ENCODE peak calls at places on chromosomes 4 and X, in seven cellular contexts. X is HCT116, W is HepG2, V is H1, A is GM12878, P is endothelial cell of umbilical vein, H is GM23338. O is an unnamed sample.

GRCh38 chrX:114798902-114799301 is 215.0 kb downstream of the HTR2C start:
- DNase-seq in X (peak), W (no peak), V (no peak), A (no peak), P (no peak), H (no peak), O (no peak)

GRCh38 chr4:53553486-53554210 is 37.6 kb downstream of the LNX1 start:
- DNase-seq in X (no peak), W (no peak), V (no peak), A (no peak), P (no peak), H (no peak), O (no peak)

GRCh38 chr4:167826281-167826680 is 266.1 kb upstream of the ANXA10 start:
- DNase-seq in X (no peak), W (no peak), V (no peak), A (no peak), P (peak), H (no peak), O (no peak)

GRCh38 chrX:118975831-118976598 is 1.6 kb downstream of the LONRF3 start:
- DNase-seq in X (no peak), W (peak), V (no peak), A (no peak), P (peak), H (peak), O (no peak)

GRCh38 chrX:150316564-150316963 is 46.6 kb upstream of the MAMLD1 start:
- DNase-seq in X (no peak), W (no peak), V (no peak), A (no peak), P (no peak), H (no peak), O (no peak)

GRCh38 chrX:27966492-27966891 is 14.8 kb downstream of the DCAF8L1 start:
- DNase-seq in X (no peak), W (no peak), V (no peak), A (no peak), P (peak), H (no peak), O (no peak)

GRCh38 chrX:155406429-155406828 is 24.5 kb downstream of the F8A2 start:
- DNase-seq in X (no peak), W (no peak), V (no peak), A (no peak), P (no peak), H (no peak), O (no peak)

GRCh38 chrX:38260231-38260630 is 39.6 kb upstream of the SRPX start:
- DNase-seq in X (peak), W (peak), V (no peak), A (no peak), P (peak), H (peak), O (no peak)

GRCh38 chrX:73577368-73577767 is 14.4 kb downstream of the CHIC1 start:
- DNase-seq in X (no peak), W (no peak), V (no peak), A (no peak), P (peak), H (peak), O (no peak)

GRCh38 chr4:75146223-75146622 is 213.3 kb downstream of the PARM1 start:
- DNase-seq in X (no peak), W (no peak), V (no peak), A (no peak), P (no peak), H (no peak), O (no peak)

GRCh38 chr4:152535236-152535902 is 523 bp downstream of the FBXW7 start:
- DNase-seq in X (no peak), W (no peak), V (no peak), A (no peak), P (no peak), H (peak), O (no peak)

GRCh38 chr4:138461065-138461464 is 218.9 kb upstream of the SLC7A11 start:
- DNase-seq in X (no peak), W (no peak), V (no peak), A (no peak), P (no peak), H (no peak), O (no peak)

GRCh38 chrX:134732676-134733075 is 74.4 kb upstream of the PLAC1 start:
- DNase-seq in X (no peak), W (no peak), V (no peak), A (no peak), P (no peak), H (no peak), O (no peak)

DNA sequence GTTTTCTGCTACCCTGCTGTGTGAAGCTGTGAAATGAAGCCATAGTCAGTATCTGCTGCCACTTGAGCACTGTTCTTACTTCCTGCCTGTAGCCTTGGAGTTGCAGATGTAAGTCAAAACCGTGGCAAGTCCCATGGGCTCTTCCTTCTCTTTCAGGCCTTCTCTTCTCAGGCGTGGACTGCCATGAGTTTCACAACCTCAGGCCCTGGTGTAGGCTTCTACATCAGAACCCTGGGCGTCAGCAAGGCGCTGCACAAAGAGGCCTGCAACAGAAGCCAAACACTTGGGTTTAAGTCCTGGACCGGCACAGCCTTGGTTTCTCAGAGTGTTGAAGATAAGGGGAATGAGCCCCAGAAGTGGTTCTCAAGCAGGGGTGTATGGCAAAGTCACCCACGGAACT is 2.5 kb downstream of the ZNF518B start:
- DNase-seq in X (no peak), W (no peak), V (no peak), A (no peak), P (no peak), H (no peak), O (no peak)
- TF ChIP-seq POLR2AphosphoS5 in X (no peak), W (no peak), V (no peak), A (no peak), P (no peak), H (no peak), O (no peak)

GRCh38 chr4:46922205-46922604 is 13.2 kb upstream of the COX7B2 start:
- DNase-seq in X (no peak), W (no peak), V (no peak), A (no peak), P (no peak), H (no peak), O (no peak)
- TF ChIP-seq EZH2 in X (no peak), W (no peak), V (no peak), A (no peak), P (no peak), H (no peak), O (no peak)

GRCh38 chrX:3548743-3549441 is 164.6 kb downstream of the PRKX start:
- DNase-seq in X (peak), W (peak), V (no peak), A (no peak), P (peak), H (peak), O (peak)
- H3K4me3 ChIP-seq in X (no peak), W (no peak), V (no peak), A (no peak), P (no peak), H (no peak), O (peak)

GRCh38 chr4:109433281-109434006 is at the start of gene SEC24B:
- DNase-seq in X (peak), W (peak), V (no peak), A (peak), P (peak), H (peak), O (no peak)
- TF ChIP-seq POLR2AphosphoS5 in X (peak), W (peak), V (peak), A (peak), P (peak), H (peak), O (peak)

GRCh38 chr4:190019023-190019858 is 7.8 kb downstream of the FRG2 start:
- DNase-seq in X (no peak), W (no peak), V (no peak), A (no peak), P (no peak), H (peak), O (no peak)
- TF ChIP-seq EZH2 in X (no peak), W (no peak), V (peak), A (no peak), P (no peak), H (peak), O (no peak)

GRCh38 chr4:85302756-85303155 is 172.2 kb upstream of the ARHGAP24 start:
- DNase-seq in X (no peak), W (no peak), V (no peak), A (no peak), P (no peak), H (peak), O (no peak)

GRCh38 chr4:85298037-85298436 is 176.9 kb upstream of the ARHGAP24 start:
- DNase-seq in X (no peak), W (no peak), V (no peak), A (no peak), P (no peak), H (no peak), O (no peak)

GRCh38 chr4:85302193-85302736 is 172.7 kb upstream of the ARHGAP24 start:
- DNase-seq in X (no peak), W (no peak), V (no peak), A (no peak), P (no peak), H (no peak), O (no peak)
- H3K4me3 ChIP-seq in X (no peak), W (no peak), V (no peak), A (no peak), P (no peak), H (no peak), O (no peak)

GRCh38 chr4:7959066-7959465 is 19.4 kb upstream of the AFAP1 start:
- DNase-seq in X (no peak), W (no peak), V (no peak), A (no peak), P (no peak), H (no peak), O (no peak)

GRCh38 chr4:7960017-7960789 is 20.5 kb upstream of the AFAP1 start:
- DNase-seq in X (no peak), W (no peak), V (no peak), A (no peak), P (no peak), H (no peak), O (no peak)

GRCh38 chr4:7962609-7963508 is 23.2 kb upstream of the AFAP1 start:
- DNase-seq in X (no peak), W (no peak), V (no peak), A (no peak), P (no peak), H (no peak), O (no peak)

GRCh38 chr4:7963691-7964090 is 24.0 kb upstream of the AFAP1 start:
- DNase-seq in X (no peak), W (no peak), V (no peak), A (no peak), P (no peak), H (no peak), O (no peak)

DNA sequence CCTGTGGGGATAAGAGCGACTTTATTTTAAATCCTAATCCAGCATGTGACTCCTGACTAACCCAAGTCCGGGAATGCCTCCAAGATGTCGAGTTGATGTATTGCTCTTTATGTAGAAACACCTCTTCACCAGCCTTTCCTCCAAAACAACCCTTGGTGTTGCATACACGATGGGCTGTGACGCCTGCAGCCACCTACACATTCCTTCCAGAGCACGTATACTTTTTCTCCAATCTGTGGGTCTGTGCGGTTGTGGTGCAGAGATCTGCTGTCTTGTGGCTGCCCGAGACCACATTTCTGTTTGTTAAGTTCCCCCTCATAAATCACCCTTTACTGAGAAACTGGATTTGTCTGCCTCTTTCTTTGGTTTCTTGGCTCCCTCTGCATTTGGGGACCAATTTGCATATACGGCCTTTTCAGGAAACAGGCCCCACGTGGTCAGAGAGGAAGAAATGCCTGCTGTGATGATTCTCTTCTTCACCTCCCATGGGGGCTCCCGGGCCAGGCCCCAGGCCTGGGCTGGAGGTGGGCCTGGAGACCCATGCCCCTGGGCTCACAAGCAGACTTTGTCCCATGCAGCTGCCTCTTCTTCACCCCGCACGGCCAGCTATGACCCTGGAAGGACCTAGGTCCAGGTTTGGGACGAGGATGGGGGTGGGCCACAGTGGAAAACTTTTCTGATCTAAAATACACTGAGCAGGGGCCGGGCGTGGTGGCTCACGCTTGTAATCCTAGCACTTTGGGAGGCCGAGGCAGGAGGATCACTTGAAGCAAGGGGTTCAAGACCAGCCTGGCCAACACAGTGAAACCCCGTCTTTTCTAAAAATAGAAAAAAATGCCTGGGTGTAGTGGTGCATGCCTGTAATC is 21.4 kb upstream of the AFAP1 start:
- DNase-seq in X (no peak), W (no peak), V (no peak), A (peak), P (peak), H (no peak), O (no peak)
- TF ChIP-seq POLR2AphosphoS5 in X (no peak), W (no peak), V (no peak), A (no peak), P (peak), H (no peak), O (peak)

GRCh38 chr4:15374697-15375096 is 53.1 kb upstream of the C1QTNF7 start:
- DNase-seq in X (no peak), W (no peak), V (no peak), A (no peak), P (no peak), H (no peak), O (no peak)

GRCh38 chr4:15368906-15369305 is 58.9 kb upstream of the C1QTNF7 start:
- DNase-seq in X (no peak), W (no peak), V (no peak), A (no peak), P (no peak), H (no peak), O (no peak)

GRCh38 chr4:15373363-15373762 is 54.5 kb upstream of the C1QTNF7 start:
- DNase-seq in X (no peak), W (no peak), V (no peak), A (no peak), P (no peak), H (no peak), O (no peak)

GRCh38 chr4:15366660-15367059 is 61.2 kb upstream of the C1QTNF7 start:
- DNase-seq in X (no peak), W (no peak), V (no peak), A (no peak), P (no peak), H (no peak), O (no peak)

GRCh38 chr4:15370296-15370695 is 57.5 kb upstream of the C1QTNF7 start:
- DNase-seq in X (no peak), W (no peak), V (no peak), A (no peak), P (no peak), H (no peak), O (no peak)
- TF ChIP-seq EZH2 in X (no peak), W (no peak), V (no peak), A (no peak), P (no peak), H (no peak), O (no peak)

DNA sequence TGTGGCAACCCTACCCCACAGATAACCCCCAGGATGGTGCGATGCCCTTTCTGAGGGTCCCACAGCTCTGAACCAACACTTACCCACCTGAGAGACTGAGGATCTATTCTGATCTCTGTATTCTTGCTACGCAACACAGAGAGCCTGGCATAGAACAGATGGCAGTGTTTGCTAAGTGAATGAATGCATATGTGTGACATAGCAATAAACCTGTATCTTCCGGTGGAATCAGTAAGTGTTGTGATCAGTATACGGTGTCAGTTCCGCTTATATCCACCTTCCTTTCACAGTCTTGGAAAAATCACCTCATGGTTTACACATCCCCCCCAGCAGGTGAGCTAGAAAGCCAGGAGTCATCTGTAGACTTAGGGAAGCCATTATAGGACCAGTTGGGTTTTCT is 5.9 kb upstream of the HSD17B10 start:
- DNase-seq in X (no peak), W (no peak), V (no peak), A (no peak), P (no peak), H (no peak), O (no peak)
- H3K4me3 ChIP-seq in X (peak), W (peak), V (peak), A (no peak), P (no peak), H (peak), O (no peak)

O was measured in SK-N-MC.